ENCODE peak calls at places on chromosomes 12 and 14, in four cellular contexts. V, M, A and K are unnamed samples.

GRCh38 chr12:84723988-84724387 is 188.6 kb downstream of the SLC6A15 start:
- DNase-seq in V (no peak), M (no peak), A (no peak), K (no peak)

GRCh38 chr14:68947802-68948201 is 31.3 kb downstream of the ACTN1 start:
- DNase-seq in V (no peak), M (no peak), A (no peak), K (peak)

GRCh38 chr12:55899035-55899434 is 28.7 kb downstream of the PYM1 start:
- DNase-seq in V (no peak), M (no peak), A (no peak), K (no peak)

GRCh38 chr14:74516451-74517155 is 23.0 kb downstream of the ISCA2 start:
- DNase-seq in V (no peak), M (no peak), A (peak), K (no peak)

GRCh38 chr14:96150214-96150613 is 54.4 kb upstream of the BDKRB2 start:
- DNase-seq in V (no peak), M (no peak), A (no peak), K (no peak)

GRCh38 chr14:36901846-36902245 is 240.2 kb downstream of the PAX9 start:
- DNase-seq in V (no peak), M (no peak), A (no peak), K (peak)

GRCh38 chr14:34030864-34031263 is 80.0 kb upstream of the EGLN3 start:
- DNase-seq in V (no peak), M (no peak), A (no peak), K (peak)

GRCh38 chr12:27331299-27331926 is 1.2 kb upstream of the BMAL2 start:
- DNase-seq in V (no peak), M (no peak), A (peak), K (peak)

GRCh38 chr12:65818454-65819382 is 5.6 kb upstream of the HMGA2 start:
- DNase-seq in V (no peak), M (no peak), A (peak), K (no peak)

GRCh38 chr14:34707722-34708121 is 6.7 kb downstream of the CFL2 start:
- DNase-seq in V (no peak), M (no peak), A (no peak), K (no peak)

GRCh38 chr14:20696776-20697175 is 8.2 kb downstream of the ANG start:
- DNase-seq in V (no peak), M (no peak), A (no peak), K (no peak)

GRCh38 chr12:32508626-32509025 is 109.3 kb downstream of the FGD4 start:
- DNase-seq in V (no peak), M (no peak), A (peak), K (no peak)

GRCh38 chr12:42568952-42569916 is 20.3 kb downstream of the PRICKLE1 start:
- DNase-seq in V (no peak), M (no peak), A (peak), K (peak)

GRCh38 chr12:49644620-49644994 is 21.2 kb downstream of the PRPF40B start:
- DNase-seq in V (peak), M (peak), A (peak), K (peak)

GRCh38 chr12:105825141-105825540 is 313.6 kb downstream of the NUAK1 start:
- DNase-seq in V (no peak), M (no peak), A (peak), K (no peak)

GRCh38 chr14:77316872-77317271 is 3.8 kb downstream of the POMT2 start:
- DNase-seq in V (no peak), M (no peak), A (peak), K (peak)

GRCh38 chr12:102454808-102455760 is 25.3 kb downstream of the IGF1 start:
- DNase-seq in V (no peak), M (no peak), A (no peak), K (peak)

GRCh38 chr12:87439990-87440827 is 589.0 kb downstream of the C12orf50 start:
- DNase-seq in V (peak), M (no peak), A (peak), K (peak)

GRCh38 chr12:15278816-15279658 is 43.3 kb upstream of the PTPRO start:
- DNase-seq in V (no peak), M (no peak), A (peak), K (peak)

GRCh38 chr12:67663121-67663520 is 14.6 kb downstream of the DYRK2 start:
- DNase-seq in V (no peak), M (no peak), A (no peak), K (no peak)
- TF ChIP-seq CTCF in V (no peak), M (no peak), A (no peak), K (no peak)

DNA sequence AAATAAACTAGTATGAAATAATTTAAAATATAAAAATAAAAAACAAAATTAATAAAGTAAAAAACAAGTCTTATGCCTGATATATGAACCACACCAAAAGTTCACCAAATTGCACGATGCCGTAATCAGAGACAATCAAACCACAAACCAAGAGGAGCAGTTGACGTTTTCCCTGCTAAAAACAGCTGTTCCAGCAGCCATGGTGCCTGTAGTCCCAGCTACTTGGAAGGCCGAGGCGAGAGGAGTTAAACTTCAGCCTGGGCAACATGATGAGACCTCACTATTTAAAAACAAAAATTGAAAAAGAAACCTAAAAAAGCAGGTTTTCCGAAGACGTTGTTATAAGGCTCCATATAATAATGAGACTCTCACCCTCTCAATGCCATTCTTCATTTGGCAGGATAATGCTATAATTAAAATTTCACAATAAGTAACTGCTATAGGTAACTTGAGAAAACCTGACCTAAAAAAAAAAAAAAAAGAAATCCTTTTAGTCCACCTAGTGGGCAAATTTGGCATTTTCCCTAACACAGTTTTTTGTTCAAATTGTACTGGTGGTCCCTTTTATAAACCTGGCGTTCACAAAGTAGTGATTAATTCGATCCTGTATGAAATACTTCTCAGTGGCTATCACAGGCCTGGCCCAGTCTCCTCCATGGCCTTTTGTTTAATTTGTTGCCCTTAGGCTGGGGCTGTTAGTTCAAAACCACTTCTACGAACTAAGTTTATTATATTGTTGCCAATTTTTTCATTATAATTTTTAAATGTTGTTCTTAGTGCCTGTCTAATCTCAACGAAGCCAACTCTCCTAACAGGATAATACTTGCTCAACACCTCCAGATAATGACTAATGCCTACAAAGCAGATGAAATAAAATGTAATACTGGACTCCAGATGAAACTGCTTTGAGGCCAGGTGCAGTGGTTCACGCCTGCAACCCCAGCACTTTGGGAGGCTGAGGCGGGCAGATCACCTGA is 62.1 kb downstream of the TNFAIP2 start:
- DNase-seq in V (no peak), M (no peak), A (peak), K (peak)
- TF ChIP-seq CTCF in V (peak), M (peak), A (peak), K (peak)

GRCh38 chr12:58105225-58106119 is 164.1 kb downstream of the ATP23 start:
- DNase-seq in V (no peak), M (no peak), A (peak), K (no peak)
- TF ChIP-seq CTCF in V (peak), M (no peak), A (peak), K (no peak)

GRCh38 chr12:123860369-123860768 is 98.3 kb downstream of the DNAH10 start:
- DNase-seq in V (no peak), M (no peak), A (no peak), K (no peak)
- TF ChIP-seq CTCF in V (no peak), M (no peak), A (no peak), K (no peak)

GRCh38 chr12:3107071-3107583 is 29.9 kb downstream of the TSPAN9 start:
- DNase-seq in V (no peak), M (no peak), A (no peak), K (peak)
- TF ChIP-seq CTCF in V (no peak), M (no peak), A (no peak), K (no peak)

DNA sequence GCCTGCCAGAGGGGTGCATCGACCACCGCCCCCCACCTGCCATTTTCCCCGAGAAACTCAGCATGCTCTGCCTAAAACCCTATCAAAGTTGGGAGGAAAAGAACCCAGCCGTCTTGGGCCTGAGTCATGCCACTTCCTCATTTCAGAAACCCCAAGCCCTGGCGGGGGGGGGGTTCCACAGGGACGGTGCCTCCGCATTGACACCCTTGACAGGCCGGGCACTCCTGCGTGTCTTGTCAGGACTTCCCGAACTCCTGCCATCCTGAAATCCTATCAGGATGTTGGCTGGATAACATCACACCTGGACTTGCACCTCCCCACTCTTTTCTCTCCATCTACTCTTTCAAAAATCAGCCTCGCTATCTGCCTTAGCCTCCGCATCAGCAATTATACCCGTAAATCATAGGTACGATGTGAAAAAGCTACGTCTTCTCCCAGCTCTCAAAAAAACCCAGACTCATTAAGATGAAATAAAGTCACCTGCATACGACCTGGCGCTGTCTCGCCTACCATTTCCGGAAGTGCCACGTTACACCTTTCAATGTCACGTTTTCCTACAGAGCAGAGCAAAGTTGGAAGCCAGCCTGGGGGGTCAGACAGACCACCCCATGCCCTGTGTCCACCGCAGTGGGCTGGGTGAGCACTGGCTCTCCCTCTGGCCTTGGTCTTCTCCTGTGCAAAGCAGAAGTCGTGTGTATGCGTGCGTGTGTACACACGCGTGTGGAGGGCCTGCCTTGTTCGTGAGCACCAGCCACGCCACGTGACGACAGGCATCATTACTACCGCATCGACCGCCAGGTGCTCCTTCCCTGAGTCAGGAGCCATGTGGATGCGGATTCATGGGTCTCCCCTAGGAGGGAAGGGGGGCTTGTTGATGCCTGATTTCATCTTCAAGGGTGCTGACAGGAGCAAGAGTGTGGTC is 96.7 kb downstream of the RFLNA start:
- DNase-seq in V (no peak), M (peak), A (peak), K (peak)
- TF ChIP-seq CTCF in V (no peak), M (no peak), A (no peak), K (no peak)

GRCh38 chr12:108373111-108373510 is 34.0 kb upstream of the CMKLR1 start:
- DNase-seq in V (no peak), M (no peak), A (no peak), K (no peak)
- TF ChIP-seq CTCF in V (no peak), M (no peak), A (peak), K (peak)

GRCh38 chr14:67485501-67486095 is 2.9 kb downstream of the TMEM229B start:
- DNase-seq in V (no peak), M (no peak), A (no peak), K (no peak)
- TF ChIP-seq CTCF in V (peak), M (no peak), A (no peak), K (no peak)